ENCODE peak calls at places on chromosomes 3 and 15, in five cellular contexts. B is neuronal stem cell, W is H9, A is H1, S is trophoblast cell. J is an unnamed sample.
A peak's percentile ranks its signal among the peaks of the same experiment; 100 is the strongest.

GRCh38 chr3:119664370-119664769 is 4.0 kb upstream of the POPDC2 start:
- DNase-seq in B (no peak), W (no peak), A (no peak), S (no peak), J (no peak)

GRCh38 chr3:189267981-189268613 is 96.3 kb downstream of the TPRG1 start:
- DNase-seq in B (no peak), W (peak; percentile 46), A (no peak), S (peak; percentile 71), J (peak; percentile 14)

GRCh38 chr3:48595526-48596121 is 495 bp upstream of the COL7A1 start:
- DNase-seq in B (no peak), W (peak; percentile 71), A (peak; percentile 59), S (peak; percentile 68), J (peak; percentile 97)

GRCh38 chr3:60192297-60193114 is 1058.7 kb downstream of the FHIT start:
- DNase-seq in B (no peak), W (no peak), A (no peak), S (no peak), J (no peak)

GRCh38 chr3:149657458-149657795 is 398 bp downstream of the WWTR1 start:
- DNase-seq in B (no peak), W (no peak), A (no peak), S (peak; percentile 91), J (peak; percentile 81)

GRCh38 chr3:185754920-185755319 is 69.9 kb downstream of the IGF2BP2 start:
- DNase-seq in B (no peak), W (peak; percentile 75), A (no peak), S (no peak), J (no peak)

GRCh38 chr3:7745711-7746110 is 755.9 kb upstream of the LMCD1 start:
- DNase-seq in B (no peak), W (no peak), A (no peak), S (no peak), J (no peak)

GRCh38 chr15:84398763-84399701 is 163.5 kb downstream of the GOLGA6L4 start:
- DNase-seq in B (no peak), W (peak; percentile 24), A (peak; percentile 39), S (no peak), J (no peak)

GRCh38 chr3:43796041-43796596 is 105.4 kb downstream of the ABHD5 start:
- DNase-seq in B (no peak), W (no peak), A (no peak), S (no peak), J (no peak)

GRCh38 chr15:38325290-38325990 is 72.8 kb downstream of the SPRED1 start:
- DNase-seq in B (no peak), W (no peak), A (no peak), S (no peak), J (no peak)

GRCh38 chr15:78211189-78211921 is 23.0 kb downstream of the ACSBG1 start:
- DNase-seq in B (no peak), W (no peak), A (peak; percentile 30), S (no peak), J (no peak)

GRCh38 chr3:15307580-15307979 is 24.8 kb downstream of the SH3BP5 start:
- DNase-seq in B (no peak), W (no peak), A (no peak), S (no peak), J (no peak)

GRCh38 chr3:197029511-197030167 is at the start of gene MELTF:
- DNase-seq in B (peak; percentile 76), W (peak; percentile 80), A (peak; percentile 92), S (peak; percentile 52), J (peak; percentile 70)

GRCh38 chr15:69074843-69075224 is 60.3 kb downstream of the NOX5 start:
- DNase-seq in B (no peak), W (no peak), A (no peak), S (peak; percentile 44), J (peak; percentile 26)

GRCh38 chr3:65955792-65956477 is 82.8 kb downstream of the MAGI1 start:
- DNase-seq in B (no peak), W (no peak), A (no peak), S (peak; percentile 71), J (peak; percentile 81)

GRCh38 chr3:13200951-13201350 is 127.7 kb upstream of the IQSEC1 start:
- DNase-seq in B (peak; percentile 30), W (peak; percentile 59), A (no peak), S (no peak), J (no peak)

GRCh38 chr3:124751501-124751900 is 21.2 kb downstream of the UMPS start:
- DNase-seq in B (no peak), W (no peak), A (no peak), S (no peak), J (no peak)

GRCh38 chr3:48411606-48412374 is 18.1 kb downstream of the PLXNB1 start:
- DNase-seq in B (no peak), W (no peak), A (no peak), S (peak; percentile 47), J (no peak)

GRCh38 chr15:85091990-85092389 is 110.3 kb downstream of the PDE8A start:
- DNase-seq in B (no peak), W (no peak), A (no peak), S (peak; percentile 24), J (no peak)

GRCh38 chr3:102510663-102511062 is 75.8 kb downstream of the ZPLD1 start:
- DNase-seq in B (no peak), W (no peak), A (no peak), S (no peak), J (no peak)

GRCh38 chr15:75723171-75723846 is 10.7 kb upstream of the CSPG4 start:
- DNase-seq in B (no peak), W (no peak), A (no peak), S (peak; percentile 41), J (peak; percentile 60)

GRCh38 chr3:129655326-129655725 is 48.9 kb upstream of the PLXND1 start:
- DNase-seq in B (no peak), W (no peak), A (no peak), S (no peak), J (no peak)

GRCh38 chr3:129656659-129657247 is 50.3 kb upstream of the PLXND1 start:
- DNase-seq in B (no peak), W (no peak), A (no peak), S (no peak), J (no peak)

GRCh38 chr3:129651316-129652202 is 45.1 kb upstream of the PLXND1 start:
- DNase-seq in B (no peak), W (peak; percentile 71), A (no peak), S (peak; percentile 27), J (peak; percentile 75)

GRCh38 chr3:129653019-129653418 is 46.5 kb upstream of the PLXND1 start:
- DNase-seq in B (no peak), W (no peak), A (no peak), S (no peak), J (no peak)

DNA sequence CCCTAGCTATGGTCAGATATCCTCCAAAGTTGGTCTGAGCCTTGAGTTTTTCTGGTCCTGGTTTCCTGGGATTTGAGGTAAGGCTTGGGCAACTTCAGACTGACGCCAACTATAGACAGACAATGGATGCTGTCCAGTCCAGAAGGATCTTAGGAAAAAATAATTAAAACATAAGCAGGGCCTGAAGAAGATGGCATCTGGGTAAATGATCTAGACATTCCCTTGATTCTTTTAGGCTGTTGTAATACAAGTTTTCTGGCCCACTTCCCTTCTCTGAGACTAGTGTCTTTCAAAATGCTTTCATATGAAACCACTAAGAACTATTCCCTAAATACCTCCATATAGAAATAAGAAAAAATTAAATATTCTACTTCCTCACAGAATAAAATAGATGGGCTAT is 47.6 kb upstream of the PLXND1 start:
- DNase-seq in B (no peak), W (no peak), A (no peak), S (no peak), J (no peak)
- H3K18ac ChIP-seq in B (no peak overlapping the region), W (no peak overlapping the region), A (no peak overlapping the region), S (no peak overlapping the region), J (no peak overlapping the region)

GRCh38 chr3:143668924-143669790 is 179.1 kb downstream of the SLC9A9 start:
- DNase-seq in B (no peak), W (no peak), A (no peak), S (no peak), J (peak; percentile 20)
- H2BK12ac ChIP-seq in B (no peak overlapping the region), W (no peak overlapping the region), A (no peak overlapping the region), S (no peak overlapping the region), J (no peak overlapping the region)

GRCh38 chr15:35168464-35168863 is 83.4 kb upstream of the NANOGP8 start:
- DNase-seq in B (no peak), W (no peak), A (no peak), S (no peak), J (peak; percentile 70)

GRCh38 chr15:35166730-35167359 is 81.8 kb upstream of the NANOGP8 start:
- DNase-seq in B (no peak), W (no peak), A (no peak), S (peak; percentile 10), J (peak; percentile 27)

GRCh38 chr15:35173444-35174118 is 88.5 kb upstream of the NANOGP8 start:
- DNase-seq in B (no peak), W (no peak), A (no peak), S (peak; percentile 31), J (peak; percentile 48)

GRCh38 chr15:35170216-35170615 is 85.1 kb upstream of the NANOGP8 start:
- DNase-seq in B (no peak), W (no peak), A (no peak), S (no peak), J (peak; percentile 52)

DNA sequence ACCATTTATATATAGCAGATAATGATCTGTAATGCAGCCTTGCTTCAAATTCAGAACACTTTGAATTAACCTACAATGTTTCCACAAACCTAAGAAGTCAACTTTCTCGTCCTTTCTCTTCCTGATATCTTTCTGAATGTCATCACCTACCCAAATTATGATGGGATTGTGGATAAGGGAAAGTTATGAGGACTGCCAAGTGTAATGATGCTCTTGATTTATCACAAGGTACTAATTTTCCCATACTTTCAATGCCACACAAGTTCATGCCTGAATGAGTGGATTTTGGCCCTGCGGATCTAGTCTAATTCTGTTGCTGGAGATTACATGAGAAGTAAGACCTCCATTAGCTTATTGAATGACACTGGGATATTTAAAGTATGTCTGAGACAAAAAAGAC is 82.6 kb upstream of the NANOGP8 start:
- DNase-seq in B (no peak), W (no peak), A (no peak), S (no peak), J (no peak)
- H3K18ac ChIP-seq in B (no peak overlapping the region), W (no peak overlapping the region), A (no peak overlapping the region), S (no peak overlapping the region), J (no peak overlapping the region)

GRCh38 chr15:31067890-31068603 is 33.5 kb downstream of the TRPM1 start:
- DNase-seq in B (no peak), W (no peak), A (peak; percentile 16), S (no peak), J (no peak)
- H2BK12ac ChIP-seq in B (no peak overlapping the region), W (no peak overlapping the region), A (no peak overlapping the region), S (no peak overlapping the region), J (no peak overlapping the region)

DNA sequence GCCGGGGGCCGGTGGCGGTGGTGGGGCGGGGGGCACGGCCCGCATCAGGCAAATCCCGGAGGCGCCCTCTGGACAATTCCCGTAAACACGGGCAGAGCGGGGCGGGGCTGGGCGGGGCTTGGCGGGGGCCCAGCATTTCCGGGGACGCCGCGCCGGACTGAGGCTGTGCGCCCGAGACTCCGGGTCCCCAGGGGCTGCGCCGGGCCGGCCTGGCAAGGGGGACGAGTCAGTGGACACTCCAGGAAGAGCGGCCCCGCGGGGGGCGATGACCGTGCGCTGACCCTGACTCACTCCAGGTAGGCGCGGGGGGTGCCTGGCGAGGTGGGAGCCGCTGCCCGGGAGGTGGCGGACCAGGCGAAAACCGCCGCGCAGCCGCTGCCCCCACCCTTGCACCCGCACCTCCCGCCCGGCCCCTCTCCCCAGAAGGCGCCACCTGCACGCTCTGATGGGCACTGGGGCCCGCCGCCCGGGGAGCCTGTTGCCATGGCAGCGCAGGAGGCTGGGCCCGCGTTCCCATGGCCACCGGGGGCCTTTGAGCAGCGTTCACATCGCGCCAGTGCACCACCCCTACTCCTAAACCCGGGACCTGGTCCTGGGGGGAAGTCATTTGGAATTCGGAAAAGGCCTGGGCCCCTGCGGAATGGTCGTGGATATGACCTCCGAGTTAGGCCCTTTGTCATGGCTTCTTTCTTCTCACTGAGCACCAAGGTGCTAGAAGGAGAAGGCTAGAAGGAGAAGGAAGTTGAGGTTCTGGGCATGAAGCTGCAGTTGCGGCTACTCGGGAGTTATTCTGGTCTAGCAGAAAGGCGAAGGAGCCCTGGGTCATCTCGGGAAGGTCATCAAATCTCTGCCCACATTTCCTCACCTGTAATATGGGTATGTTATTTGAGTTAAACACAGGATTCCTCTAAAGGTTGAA is 16.1 kb upstream of the SEMA4B start:
- DNase-seq in B (peak; percentile 51), W (peak; percentile 76), A (peak; percentile 83), S (peak; percentile 73), J (peak; percentile 46)
- H3K18ac ChIP-seq in B (peak overlapping the region; percentile 98), W (no peak overlapping the region), A (no peak overlapping the region), S (peak overlapping the region; percentile 76), J (peak overlapping the region; percentile 78)

J was measured in mesenchymal stem cell.